ENCODE peak calls at places on chromosome 20, in six cellular contexts. Y, F, X, Q, H and I are unnamed samples.

GRCh38 chr20:62606551-62607201 is 35.6 kb upstream of the SLCO4A1 start:
- DNase-seq in Y (no peak), F (no peak), X (no peak), Q (no peak), H (peak), I (no peak)

GRCh38 chr20:45124365-45124764 is at the start of gene WFDC12:
- DNase-seq in Y (no peak), F (no peak), X (no peak), Q (no peak), H (no peak), I (no peak)

GRCh38 chr20:19699132-19699971 is 58.7 kb upstream of the RIN2 start:
- DNase-seq in Y (no peak), F (no peak), X (peak), Q (no peak), H (no peak), I (no peak)

GRCh38 chr20:6583134-6583738 is 184.2 kb upstream of the BMP2 start:
- DNase-seq in Y (no peak), F (peak), X (peak), Q (peak), H (peak), I (peak)

GRCh38 chr20:57104113-57104512 is 162.3 kb downstream of the BMP7 start:
- DNase-seq in Y (no peak), F (no peak), X (no peak), Q (no peak), H (no peak), I (no peak)

GRCh38 chr20:45997187-45997586 is 11.5 kb upstream of the MMP9 start:
- DNase-seq in Y (no peak), F (no peak), X (no peak), Q (no peak), H (no peak), I (no peak)

GRCh38 chr20:22611636-22612035 is 27.3 kb upstream of the FOXA2 start:
- DNase-seq in Y (no peak), F (no peak), X (no peak), Q (no peak), H (no peak), I (no peak)

GRCh38 chr20:32674362-32674789 is 635 bp upstream of the C20orf203 start:
- DNase-seq in Y (peak), F (peak), X (peak), Q (no peak), H (peak), I (peak)

GRCh38 chr20:50217207-50217949 is 26.7 kb downstream of the CEBPB start:
- DNase-seq in Y (no peak), F (no peak), X (no peak), Q (no peak), H (no peak), I (no peak)

GRCh38 chr20:63499333-63499969 is 568 bp upstream of the EEF1A2 start:
- DNase-seq in Y (no peak), F (no peak), X (no peak), Q (no peak), H (no peak), I (no peak)

GRCh38 chr20:31857861-31858835 is 12.2 kb downstream of the DUSP15 start:
- DNase-seq in Y (no peak), F (no peak), X (no peak), Q (no peak), H (no peak), I (no peak)

GRCh38 chr20:41242352-41242751 is 75.2 kb downstream of the ZHX3 start:
- DNase-seq in Y (no peak), F (no peak), X (no peak), Q (no peak), H (no peak), I (no peak)

GRCh38 chr20:64107736-64108457 is 532 bp upstream of the NPBWR2 start:
- DNase-seq in Y (no peak), F (no peak), X (no peak), Q (no peak), H (no peak), I (no peak)

GRCh38 chr20:47479093-47479492 is 22.6 kb upstream of the NCOA3 start:
- DNase-seq in Y (no peak), F (no peak), X (no peak), Q (no peak), H (no peak), I (no peak)

GRCh38 chr20:59006864-59007757 is at the start of gene CTSZ:
- DNase-seq in Y (peak), F (peak), X (no peak), Q (no peak), H (peak), I (peak)

GRCh38 chr20:31260326-31260932 is 3.0 kb downstream of the DEFB115 start:
- DNase-seq in Y (no peak), F (peak), X (no peak), Q (no peak), H (no peak), I (no peak)

GRCh38 chr20:52340036-52340634 is 148.6 kb upstream of the ZFP64 start:
- DNase-seq in Y (no peak), F (peak), X (no peak), Q (peak), H (no peak), I (no peak)

GRCh38 chr20:910132-910839 is 5.8 kb downstream of the ANGPT4 start:
- DNase-seq in Y (no peak), F (no peak), X (no peak), Q (no peak), H (no peak), I (no peak)

GRCh38 chr20:63067266-63067635 is 60.5 kb upstream of the BHLHE23 start:
- DNase-seq in Y (no peak), F (no peak), X (no peak), Q (no peak), H (no peak), I (no peak)

GRCh38 chr20:57867807-57868206 is 158.0 kb upstream of the PMEPA1 start:
- DNase-seq in Y (no peak), F (no peak), X (no peak), Q (no peak), H (no peak), I (no peak)

GRCh38 chr20:11305406-11305805 is 612.3 kb upstream of the BTBD3 start:
- DNase-seq in Y (no peak), F (no peak), X (no peak), Q (no peak), H (no peak), I (no peak)

GRCh38 chr20:17503501-17504325 is 27.5 kb downstream of the BFSP1 start:
- DNase-seq in Y (no peak), F (no peak), X (no peak), Q (no peak), H (no peak), I (no peak)